ENCODE peak calls at places on chromosomes 6 and 20, in nine cellular contexts. S is sigmoid colon; G is putamen; L is H7; Z is Panc1; J is activated naive CD4-positive, alpha-beta T cell; O is Kasumi-1; E is neural crest cell; K is cardiac muscle cell. C is an unnamed sample.

GRCh38 chr6:33000053-33000452 is 9.3 kb downstream of the HLA-DOA start:
- DNase-seq in S (no peak), G (no peak), L (peak), Z (no peak), J (no peak), O (no peak), E (no peak), K (no peak), C (peak)

GRCh38 chr20:346640-347316 is at the start of gene NRSN2:
- DNase-seq in S (peak), G (peak), L (peak), Z (no peak), J (no peak), O (no peak), E (peak), K (peak), C (no peak)

GRCh38 chr20:47656313-47656712 is 129.0 kb downstream of the SULF2 start:
- DNase-seq in S (no peak), G (no peak), L (no peak), Z (no peak), J (no peak), O (peak), E (no peak), K (no peak), C (peak)

GRCh38 chr6:50145125-50145524 is 95.4 kb upstream of the DEFB112 start:
- DNase-seq in S (no peak), G (no peak), L (no peak), Z (no peak), J (no peak), O (peak), E (no peak), K (peak), C (peak)

GRCh38 chr6:39003488-39003887 is 45.1 kb upstream of the GLP1R start:
- DNase-seq in S (no peak), G (no peak), L (no peak), Z (no peak), J (no peak), O (no peak), E (no peak), K (no peak), C (no peak)

GRCh38 chr6:140355476-140355875 is 981.0 kb upstream of the CITED2 start:
- DNase-seq in S (no peak), G (no peak), L (no peak), Z (no peak), J (no peak), O (no peak), E (no peak), K (no peak), C (no peak)

GRCh38 chr6:45814772-45815171 is 200.9 kb downstream of the CLIC5 start:
- DNase-seq in S (no peak), G (no peak), L (no peak), Z (no peak), J (no peak), O (no peak), E (no peak), K (no peak), C (no peak)

GRCh38 chr6:82362868-82363267 is 749 bp upstream of the TPBG start:
- DNase-seq in S (no peak), G (no peak), L (peak), Z (no peak), J (no peak), O (no peak), E (no peak), K (no peak), C (no peak)

GRCh38 chr6:26187981-26188635 is 100.9 kb downstream of the HFE start:
- DNase-seq in S (no peak), G (no peak), L (peak), Z (no peak), J (no peak), O (peak), E (no peak), K (peak), C (peak)

GRCh38 chr20:9286501-9286900 is 217.6 kb downstream of the PLCB4 start:
- DNase-seq in S (no peak), G (no peak), L (no peak), Z (no peak), J (no peak), O (no peak), E (no peak), K (no peak), C (no peak)

GRCh38 chr6:148760568-148761531 is 14.0 kb downstream of the UST start:
- DNase-seq in S (peak), G (peak), L (peak), Z (no peak), J (no peak), O (peak), E (no peak), K (peak), C (peak)

GRCh38 chr6:6875818-6876470 is 231.8 kb upstream of the RREB1 start:
- DNase-seq in S (no peak), G (no peak), L (no peak), Z (no peak), J (no peak), O (peak), E (no peak), K (no peak), C (no peak)

GRCh38 chr6:5481024-5481423 is 219.7 kb downstream of the FARS2 start:
- DNase-seq in S (no peak), G (no peak), L (no peak), Z (no peak), J (no peak), O (no peak), E (no peak), K (no peak), C (no peak)

GRCh38 chr20:20136313-20136712 is 84.0 kb downstream of the CFAP61 start:
- DNase-seq in S (no peak), G (no peak), L (no peak), Z (no peak), J (no peak), O (no peak), E (no peak), K (no peak), C (no peak)

GRCh38 chr6:9233226-9233625 is 797.9 kb upstream of the SLC35B3 start:
- DNase-seq in S (no peak), G (no peak), L (no peak), Z (no peak), J (no peak), O (no peak), E (no peak), K (no peak), C (no peak)

GRCh38 chr6:125888989-125889656 is 67.4 kb upstream of the HINT3 start:
- DNase-seq in S (no peak), G (no peak), L (peak), Z (no peak), J (no peak), O (no peak), E (no peak), K (peak), C (peak)

GRCh38 chr20:57540889-57541288 is 15.9 kb upstream of the CTCFL start:
- DNase-seq in S (peak), G (no peak), L (no peak), Z (no peak), J (no peak), O (no peak), E (no peak), K (no peak), C (no peak)

GRCh38 chr20:44129996-44130718 is 56.8 kb downstream of the JPH2 start:
- DNase-seq in S (peak), G (no peak), L (no peak), Z (no peak), J (no peak), O (no peak), E (no peak), K (no peak), C (no peak)

GRCh38 chr6:83199173-83199864 is 6.2 kb downstream of the RWDD2A start:
- DNase-seq in S (no peak), G (no peak), L (no peak), Z (no peak), J (no peak), O (no peak), E (no peak), K (no peak), C (no peak)

GRCh38 chr6:168884646-168885086 is 369.0 kb downstream of the THBS2 start:
- DNase-seq in S (peak), G (peak), L (peak), Z (no peak), J (peak), O (peak), E (peak), K (peak), C (peak)

GRCh38 chr20:61120595-61121515 is 131.2 kb upstream of the CDH4 start:
- DNase-seq in S (no peak), G (peak), L (no peak), Z (no peak), J (no peak), O (peak), E (peak), K (peak), C (peak)

GRCh38 chr6:139722540-139722939 is 348.1 kb upstream of the CITED2 start:
- DNase-seq in S (no peak), G (peak), L (no peak), Z (no peak), J (no peak), O (no peak), E (no peak), K (no peak), C (no peak)

GRCh38 chr20:10553326-10553984 is 118.3 kb downstream of the SLX4IP start:
- DNase-seq in S (peak), G (peak), L (peak), Z (no peak), J (no peak), O (peak), E (peak), K (peak), C (peak)

GRCh38 chr6:170053966-170054661 is 236.8 kb downstream of the DLL1 start:
- DNase-seq in S (peak), G (no peak), L (no peak), Z (no peak), J (no peak), O (no peak), E (no peak), K (no peak), C (no peak)

GRCh38 chr6:106448000-106448426 is 87.5 kb downstream of the CRYBG1 start:
- DNase-seq in S (no peak), G (peak), L (no peak), Z (no peak), J (no peak), O (peak), E (no peak), K (no peak), C (peak)

GRCh38 chr6:41723178-41723935 is 12.1 kb downstream of the TFEB start:
- DNase-seq in S (peak), G (no peak), L (peak), Z (no peak), J (no peak), O (peak), E (no peak), K (no peak), C (peak)

GRCh38 chr6:139020689-139021088 is 7.9 kb upstream of the ABRACL start:
- DNase-seq in S (no peak), G (no peak), L (no peak), Z (no peak), J (no peak), O (no peak), E (no peak), K (no peak), C (no peak)

GRCh38 chr20:59565768-59566461 is 38.4 kb upstream of the PHACTR3 start:
- DNase-seq in S (no peak), G (no peak), L (peak), Z (no peak), J (no peak), O (no peak), E (no peak), K (no peak), C (no peak)

GRCh38 chr6:44012078-44012493 is 115.2 kb downstream of the MRPL14 start:
- DNase-seq in S (peak), G (no peak), L (no peak), Z (no peak), J (no peak), O (peak), E (no peak), K (no peak), C (peak)

GRCh38 chr6:80530096-80530495 is 423.6 kb downstream of the BCKDHB start:
- DNase-seq in S (no peak), G (no peak), L (no peak), Z (no peak), J (no peak), O (no peak), E (no peak), K (no peak), C (no peak)

GRCh38 chr20:50003253-50003656 is 20.5 kb downstream of the SNAI1 start:
- DNase-seq in S (no peak), G (no peak), L (no peak), Z (no peak), J (no peak), O (peak), E (no peak), K (no peak), C (peak)